ENCODE peak calls at places on chromosomes 6 and 20, in eight cellular contexts. One of them, this sample, is unnamed. For H3K36me3 and H3K9me3, the result is how much of the 10 kb centered on the place peaks cover.

GRCh38 chr6:37236921-37237320 is 20.7 kb upstream of the TBC1D22B start:
- DNase-seq in mucosa of descending colon: no peak
- DNase-seq in GM23248: peak
- DNase-seq in endothelial cell of umbilical vein: peak
- DNase-seq in cardiac muscle cell: no peak
- DNase-seq in PC-9: peak
- DNase-seq in spleen: no peak
- DNase-seq in naive thymus-derived CD4-positive, alpha-beta T cell: no peak
- DNase-seq in this sample: no peak

GRCh38 chr20:56630506-56631317 is 1.6 kb downstream of the TFAP2C start:
- DNase-seq in endothelial cell of umbilical vein: no peak
- DNase-seq in mucosa of descending colon: peak
- DNase-seq in cardiac muscle cell: no peak
- DNase-seq in naive thymus-derived CD4-positive, alpha-beta T cell: no peak
- DNase-seq in GM23248: peak
- DNase-seq in spleen: no peak
- DNase-seq in PC-9: no peak
- DNase-seq in this sample: no peak

GRCh38 chr6:157989541-157990289 is 8.1 kb downstream of the SYNJ2 start:
- DNase-seq in mucosa of descending colon: peak
- DNase-seq in GM23248: peak
- DNase-seq in PC-9: peak
- DNase-seq in endothelial cell of umbilical vein: peak
- DNase-seq in naive thymus-derived CD4-positive, alpha-beta T cell: peak
- DNase-seq in cardiac muscle cell: peak
- DNase-seq in spleen: peak
- DNase-seq in this sample: no peak

GRCh38 chr20:11890331-11891080 is 27.2 kb upstream of the BTBD3 start:
- DNase-seq in PC-9: peak
- DNase-seq in naive thymus-derived CD4-positive, alpha-beta T cell: peak
- DNase-seq in spleen: peak
- DNase-seq in endothelial cell of umbilical vein: peak
- DNase-seq in GM23248: peak
- DNase-seq in cardiac muscle cell: peak
- DNase-seq in mucosa of descending colon: peak
- DNase-seq in this sample: peak

GRCh38 chr6:156904176-156904967 is 127.2 kb downstream of the ARID1B start:
- DNase-seq in spleen: no peak
- DNase-seq in GM23248: no peak
- DNase-seq in mucosa of descending colon: no peak
- DNase-seq in naive thymus-derived CD4-positive, alpha-beta T cell: no peak
- DNase-seq in PC-9: no peak
- DNase-seq in cardiac muscle cell: no peak
- DNase-seq in endothelial cell of umbilical vein: no peak
- DNase-seq in this sample: no peak

GRCh38 chr20:20733943-20734342 is 21.5 kb upstream of the RALGAPA2 start:
- DNase-seq in endothelial cell of umbilical vein: peak
- DNase-seq in naive thymus-derived CD4-positive, alpha-beta T cell: no peak
- DNase-seq in mucosa of descending colon: no peak
- DNase-seq in PC-9: no peak
- DNase-seq in spleen: no peak
- DNase-seq in cardiac muscle cell: no peak
- DNase-seq in GM23248: no peak
- DNase-seq in this sample: no peak

GRCh38 chr20:50126662-50127061 is 13.7 kb upstream of the UBE2V1 start:
- DNase-seq in cardiac muscle cell: no peak
- DNase-seq in naive thymus-derived CD4-positive, alpha-beta T cell: no peak
- DNase-seq in mucosa of descending colon: peak
- DNase-seq in endothelial cell of umbilical vein: no peak
- DNase-seq in GM23248: no peak
- DNase-seq in PC-9: no peak
- DNase-seq in spleen: peak
- DNase-seq in this sample: no peak

GRCh38 chr6:93040375-93040774 is 379.0 kb downstream of the EPHA7 start:
- DNase-seq in cardiac muscle cell: peak
- DNase-seq in endothelial cell of umbilical vein: peak
- DNase-seq in mucosa of descending colon: no peak
- DNase-seq in naive thymus-derived CD4-positive, alpha-beta T cell: no peak
- DNase-seq in GM23248: no peak
- DNase-seq in PC-9: no peak
- DNase-seq in spleen: no peak
- DNase-seq in this sample: no peak

GRCh38 chr20:1435337-1435699 is 31.3 kb downstream of the NSFL1C start:
- DNase-seq in GM23248: no peak
- DNase-seq in mucosa of descending colon: no peak
- DNase-seq in PC-9: no peak
- DNase-seq in cardiac muscle cell: no peak
- DNase-seq in naive thymus-derived CD4-positive, alpha-beta T cell: no peak
- DNase-seq in spleen: no peak
- DNase-seq in endothelial cell of umbilical vein: no peak
- DNase-seq in this sample: no peak

GRCh38 chr6:139981810-139982550 is 607.5 kb upstream of the CITED2 start:
- DNase-seq in endothelial cell of umbilical vein: peak
- DNase-seq in spleen: no peak
- DNase-seq in mucosa of descending colon: peak
- DNase-seq in naive thymus-derived CD4-positive, alpha-beta T cell: peak
- DNase-seq in GM23248: peak
- DNase-seq in PC-9: peak
- DNase-seq in cardiac muscle cell: peak
- DNase-seq in this sample: no peak

GRCh38 chr20:19022791-19023448 is 189.5 kb upstream of the SLC24A3 start:
- DNase-seq in endothelial cell of umbilical vein: no peak
- DNase-seq in cardiac muscle cell: no peak
- DNase-seq in spleen: no peak
- DNase-seq in naive thymus-derived CD4-positive, alpha-beta T cell: no peak
- DNase-seq in GM23248: no peak
- DNase-seq in PC-9: no peak
- DNase-seq in mucosa of descending colon: no peak
- DNase-seq in this sample: no peak

GRCh38 chr20:34285450-34285849 is 17.7 kb downstream of the AHCY start:
- DNase-seq in mucosa of descending colon: no peak
- DNase-seq in GM23248: no peak
- DNase-seq in naive thymus-derived CD4-positive, alpha-beta T cell: no peak
- DNase-seq in endothelial cell of umbilical vein: no peak
- DNase-seq in PC-9: no peak
- DNase-seq in spleen: no peak
- DNase-seq in cardiac muscle cell: no peak
- DNase-seq in this sample: no peak
- H3K36me3 ChIP-seq in mucosa of descending colon: under half
- H3K36me3 ChIP-seq in GM23248: under half
- H3K36me3 ChIP-seq in naive thymus-derived CD4-positive, alpha-beta T cell: half or more
- H3K36me3 ChIP-seq in endothelial cell of umbilical vein: under half
- H3K36me3 ChIP-seq in PC-9: under half
- H3K36me3 ChIP-seq in spleen: half or more
- H3K36me3 ChIP-seq in cardiac muscle cell: half or more
- H3K36me3 ChIP-seq in this sample: under half

DNA sequence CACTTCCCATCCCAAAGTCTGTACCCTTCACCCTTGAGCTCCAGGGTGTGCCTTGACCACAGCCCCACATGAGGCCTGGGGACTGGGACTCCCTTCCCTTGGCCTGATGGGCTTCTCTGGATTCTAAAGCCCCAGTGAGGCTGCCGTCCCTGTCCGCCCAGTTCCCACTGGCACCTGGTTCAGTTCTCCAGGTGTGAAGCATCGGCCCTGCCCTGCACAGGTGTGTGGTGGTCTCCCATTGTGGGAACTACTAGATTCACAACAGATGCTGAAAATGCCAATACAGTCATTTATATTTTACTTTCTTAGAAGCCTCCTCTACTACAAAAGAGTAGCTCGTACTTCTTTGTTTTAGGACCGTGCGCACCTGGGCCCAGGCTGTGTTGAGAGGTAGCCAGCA is 72.8 kb downstream of the TTLL2 start:
- DNase-seq in endothelial cell of umbilical vein: no peak
- DNase-seq in cardiac muscle cell: no peak
- DNase-seq in naive thymus-derived CD4-positive, alpha-beta T cell: no peak
- DNase-seq in spleen: peak
- DNase-seq in mucosa of descending colon: no peak
- DNase-seq in GM23248: no peak
- DNase-seq in PC-9: no peak
- DNase-seq in this sample: no peak
- H3K9me3 ChIP-seq in endothelial cell of umbilical vein: under half
- H3K9me3 ChIP-seq in cardiac muscle cell: under half
- H3K9me3 ChIP-seq in naive thymus-derived CD4-positive, alpha-beta T cell: under half
- H3K9me3 ChIP-seq in spleen: under half
- H3K9me3 ChIP-seq in mucosa of descending colon: under half
- H3K9me3 ChIP-seq in GM23248: under half
- H3K9me3 ChIP-seq in PC-9: under half
- H3K9me3 ChIP-seq in this sample: under half

DNA sequence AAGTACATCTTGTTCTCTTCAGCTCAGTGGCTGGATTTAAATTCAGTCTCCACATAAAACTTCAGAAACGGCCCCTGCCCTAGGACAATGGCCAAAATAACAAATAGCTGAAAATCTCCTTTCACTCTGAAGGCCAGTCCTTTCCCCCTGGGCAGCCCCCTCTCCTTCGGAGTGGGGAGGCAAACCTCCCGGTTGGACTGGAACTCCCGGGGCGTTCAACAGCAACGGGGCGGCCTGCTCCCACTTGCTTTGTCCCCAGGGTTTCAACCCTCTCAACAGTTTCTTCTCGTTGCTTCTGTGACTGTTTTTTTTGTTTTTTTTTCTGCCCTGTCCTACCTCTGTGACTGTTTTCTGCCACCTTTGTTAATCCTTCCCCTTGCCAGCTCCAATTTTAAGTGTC is 102.6 kb upstream of the DUSP22 start:
- DNase-seq in endothelial cell of umbilical vein: no peak
- DNase-seq in spleen: no peak
- DNase-seq in cardiac muscle cell: no peak
- DNase-seq in PC-9: no peak
- DNase-seq in GM23248: no peak
- DNase-seq in naive thymus-derived CD4-positive, alpha-beta T cell: no peak
- DNase-seq in mucosa of descending colon: no peak
- DNase-seq in this sample: no peak
- H3K4me3 ChIP-seq in endothelial cell of umbilical vein: no peak
- H3K4me3 ChIP-seq in spleen: no peak
- H3K4me3 ChIP-seq in cardiac muscle cell: no peak
- H3K4me3 ChIP-seq in PC-9: no peak
- H3K4me3 ChIP-seq in GM23248: no peak
- H3K4me3 ChIP-seq in naive thymus-derived CD4-positive, alpha-beta T cell: no peak
- H3K4me3 ChIP-seq in mucosa of descending colon: no peak
- H3K4me3 ChIP-seq in this sample: no peak

GRCh38 chr6:76697585-76697984 is 625.1 kb upstream of the IMPG1 start:
- DNase-seq in GM23248: peak
- DNase-seq in cardiac muscle cell: peak
- DNase-seq in spleen: no peak
- DNase-seq in mucosa of descending colon: no peak
- DNase-seq in PC-9: no peak
- DNase-seq in endothelial cell of umbilical vein: peak
- DNase-seq in naive thymus-derived CD4-positive, alpha-beta T cell: no peak
- DNase-seq in this sample: no peak
- H3K36me3 ChIP-seq in GM23248: under half
- H3K36me3 ChIP-seq in cardiac muscle cell: under half
- H3K36me3 ChIP-seq in spleen: under half
- H3K36me3 ChIP-seq in mucosa of descending colon: under half
- H3K36me3 ChIP-seq in PC-9: under half
- H3K36me3 ChIP-seq in endothelial cell of umbilical vein: under half
- H3K36me3 ChIP-seq in naive thymus-derived CD4-positive, alpha-beta T cell: under half
- H3K36me3 ChIP-seq in this sample: under half

GRCh38 chr6:1984346-1984994 is 260.9 kb downstream of the GMDS start:
- DNase-seq in naive thymus-derived CD4-positive, alpha-beta T cell: no peak
- DNase-seq in spleen: no peak
- DNase-seq in GM23248: no peak
- DNase-seq in PC-9: no peak
- DNase-seq in endothelial cell of umbilical vein: no peak
- DNase-seq in mucosa of descending colon: no peak
- DNase-seq in cardiac muscle cell: no peak
- DNase-seq in this sample: no peak
- H3K9me3 ChIP-seq in naive thymus-derived CD4-positive, alpha-beta T cell: under half
- H3K9me3 ChIP-seq in spleen: under half
- H3K9me3 ChIP-seq in GM23248: under half
- H3K9me3 ChIP-seq in PC-9: under half
- H3K9me3 ChIP-seq in endothelial cell of umbilical vein: under half
- H3K9me3 ChIP-seq in mucosa of descending colon: under half
- H3K9me3 ChIP-seq in cardiac muscle cell: under half
- H3K9me3 ChIP-seq in this sample: under half

GRCh38 chr6:42452171-42453026 is 673 bp upstream of the TRERF1 start:
- DNase-seq in GM23248: peak
- DNase-seq in naive thymus-derived CD4-positive, alpha-beta T cell: peak
- DNase-seq in endothelial cell of umbilical vein: peak
- DNase-seq in spleen: peak
- DNase-seq in mucosa of descending colon: peak
- DNase-seq in cardiac muscle cell: peak
- DNase-seq in PC-9: peak
- DNase-seq in this sample: peak

GRCh38 chr6:42450314-42451145 is 1.2 kb downstream of the TRERF1 start:
- DNase-seq in mucosa of descending colon: peak
- DNase-seq in GM23248: peak
- DNase-seq in PC-9: no peak
- DNase-seq in endothelial cell of umbilical vein: no peak
- DNase-seq in naive thymus-derived CD4-positive, alpha-beta T cell: peak
- DNase-seq in spleen: no peak
- DNase-seq in cardiac muscle cell: peak
- DNase-seq in this sample: no peak

GRCh38 chr6:42451595-42452170 is at the start of gene TRERF1:
- DNase-seq in PC-9: peak
- DNase-seq in naive thymus-derived CD4-positive, alpha-beta T cell: peak
- DNase-seq in mucosa of descending colon: peak
- DNase-seq in GM23248: peak
- DNase-seq in endothelial cell of umbilical vein: peak
- DNase-seq in spleen: peak
- DNase-seq in cardiac muscle cell: peak
- DNase-seq in this sample: peak

GRCh38 chr6:42449917-42450313 is 1.8 kb downstream of the TRERF1 start:
- DNase-seq in spleen: no peak
- DNase-seq in cardiac muscle cell: no peak
- DNase-seq in PC-9: peak
- DNase-seq in naive thymus-derived CD4-positive, alpha-beta T cell: no peak
- DNase-seq in endothelial cell of umbilical vein: no peak
- DNase-seq in GM23248: peak
- DNase-seq in mucosa of descending colon: no peak
- DNase-seq in this sample: no peak

DNA sequence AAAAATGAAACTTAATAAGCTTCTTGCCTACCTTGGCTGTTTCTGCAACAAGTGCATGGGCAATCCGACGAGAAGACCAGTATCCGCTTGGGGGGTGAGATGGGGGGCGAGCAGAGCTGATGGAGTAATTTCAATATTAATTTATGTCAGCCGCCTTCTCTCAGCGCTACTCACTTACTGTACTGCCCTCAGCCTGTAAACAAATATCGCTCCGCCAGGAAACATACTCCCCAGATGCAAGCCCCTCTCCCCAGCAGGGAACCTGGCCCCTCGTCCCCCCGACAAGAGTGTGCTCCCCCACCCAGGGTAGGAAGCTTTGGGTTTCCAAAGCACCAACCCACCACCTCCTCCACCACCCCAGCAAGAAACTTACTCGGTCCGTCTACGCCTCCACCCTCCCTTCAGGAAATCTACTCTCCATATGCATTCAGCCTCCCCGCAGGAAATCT is 556 bp downstream of the TRERF1 start:
- DNase-seq in naive thymus-derived CD4-positive, alpha-beta T cell: no peak
- DNase-seq in spleen: no peak
- DNase-seq in PC-9: no peak
- DNase-seq in cardiac muscle cell: no peak
- DNase-seq in GM23248: peak
- DNase-seq in endothelial cell of umbilical vein: peak
- DNase-seq in mucosa of descending colon: peak
- DNase-seq in this sample: no peak
- H3K4me3 ChIP-seq in naive thymus-derived CD4-positive, alpha-beta T cell: peak
- H3K4me3 ChIP-seq in spleen: peak
- H3K4me3 ChIP-seq in PC-9: peak
- H3K4me3 ChIP-seq in cardiac muscle cell: peak
- H3K4me3 ChIP-seq in GM23248: peak
- H3K4me3 ChIP-seq in endothelial cell of umbilical vein: peak
- H3K4me3 ChIP-seq in mucosa of descending colon: no peak
- H3K4me3 ChIP-seq in this sample: peak